ENCODE peak calls at places on chromosomes 2 and 18, in eight cellular contexts. C is GM23338, U is GM10248, X is osteocyte, Q is OCI-LY7, P is sigmoid colon, Y is dorsolateral prefrontal cortex, O is neural progenitor cell. D is an unnamed sample.

GRCh38 chr2:68188831-68189230 is 31.1 kb downstream of the PNO1 start:
- DNase-seq in O (no peak), C (no peak), Y (no peak), X (no peak), Q (no peak), U (peak; percentile 26), P (no peak), D (peak; percentile 59)

GRCh38 chr2:137838255-137839092 is 125.8 kb upstream of the HNMT start:
- DNase-seq in P (no peak), O (peak; percentile 72), Q (peak; percentile 50), X (no peak), C (peak; percentile 76), U (peak; percentile 35), Y (no peak), D (no peak)

GRCh38 chr2:164599954-164600589 is 21.2 kb downstream of the GRB14 start:
- DNase-seq in Q (peak; percentile 62), O (peak; percentile 84), Y (no peak), C (peak; percentile 91), P (no peak), U (peak; percentile 23), X (no peak), D (peak; percentile 61)

GRCh38 chr18:78082776-78083175 is 833.1 kb downstream of the GALR1 start:
- DNase-seq in U (no peak), P (no peak), Q (no peak), C (no peak), X (no peak), O (no peak), Y (no peak), D (no peak)

GRCh38 chr18:32888311-32888710 is 115.5 kb upstream of the KLHL14 start:
- DNase-seq in Q (no peak), O (no peak), C (no peak), U (no peak), Y (no peak), X (no peak), P (no peak), D (no peak)

GRCh38 chr2:233471291-233472035 is 95.1 kb downstream of the USP40 start:
- DNase-seq in C (no peak), X (peak; percentile 77), Q (no peak), U (no peak), Y (no peak), O (no peak), P (no peak), D (peak; percentile 4)

GRCh38 chr2:217471329-217471728 is 531.5 kb downstream of the TNS1 start:
- DNase-seq in X (no peak), U (no peak), P (no peak), O (no peak), Q (no peak), C (no peak), Y (no peak), D (no peak)

GRCh38 chr2:174117951-174118930 is 130.1 kb downstream of the OLA1 start:
- DNase-seq in P (no peak), X (no peak), U (no peak), Y (no peak), C (peak; percentile 53), O (no peak), Q (no peak), D (no peak)

GRCh38 chr2:220499281-220499680 is 871.9 kb downstream of the SLC4A3 start:
- DNase-seq in P (no peak), U (no peak), Y (no peak), Q (no peak), X (no peak), O (peak; percentile 11), C (no peak), D (no peak)

GRCh38 chr18:10546557-10547300 is 20.9 kb downstream of the NAPG start:
- DNase-seq in U (no peak), X (no peak), Q (no peak), P (no peak), C (no peak), Y (no peak), O (no peak), D (no peak)

GRCh38 chr2:186919272-186919671 is 70.3 kb upstream of the ZSWIM2 start:
- DNase-seq in C (no peak), O (no peak), Q (no peak), Y (no peak), P (no peak), X (no peak), U (no peak), D (no peak)

GRCh38 chr2:20015482-20016083 is 3.1 kb upstream of the MATN3 start:
- DNase-seq in P (no peak), U (peak; percentile 58), Y (no peak), C (peak; percentile 67), X (no peak), O (peak; percentile 46), Q (peak; percentile 57), D (no peak)

GRCh38 chr2:215835641-215836040 is 177.7 kb downstream of the MREG start:
- DNase-seq in Y (no peak), Q (no peak), U (no peak), X (no peak), P (no peak), O (no peak), C (no peak), D (no peak)

GRCh38 chr2:101500860-101501259 is 25.9 kb upstream of the RFX8 start:
- DNase-seq in Q (no peak), O (no peak), P (no peak), C (no peak), X (no peak), Y (no peak), U (no peak), D (no peak)

GRCh38 chr2:31446848-31447247 is 32.3 kb upstream of the XDH start:
- DNase-seq in U (no peak), X (no peak), Q (no peak), O (no peak), C (no peak), P (no peak), Y (no peak), D (no peak)

GRCh38 chr2:214543386-214543955 is 132.6 kb downstream of the VWC2L start:
- DNase-seq in Y (no peak), Q (no peak), U (no peak), X (no peak), P (no peak), C (no peak), O (no peak), D (no peak)

GRCh38 chr2:217743980-217744761 is 258.6 kb downstream of the TNS1 start:
- DNase-seq in X (peak; percentile 60), Q (no peak), O (no peak), P (no peak), U (no peak), Y (no peak), C (no peak), D (no peak)

GRCh38 chr2:47048801-47049480 is 106.2 kb downstream of the STPG4 start:
- DNase-seq in O (peak; percentile 37), Q (no peak), X (no peak), Y (no peak), P (no peak), C (peak; percentile 57), U (no peak), D (peak; percentile 69)
- TF ChIP-seq CTCF in O (peak; percentile 13), Q (peak; percentile 24), X (no peak), Y (no peak), P (no peak), C (peak; percentile 10), U (no peak), D (peak; percentile 42)

GRCh38 chr2:27249891-27250651 is 12.8 kb downstream of the SLC30A3 start:
- DNase-seq in O (peak; percentile 90), Y (no peak), X (no peak), Q (peak; percentile 91), U (peak; percentile 82), C (peak; percentile 92), P (no peak), D (peak; percentile 94)
- TF ChIP-seq CTCF in O (peak; percentile 92), Y (peak; percentile 57), X (peak; percentile 64), Q (peak; percentile 97), U (peak; percentile 76), C (peak; percentile 85), P (no peak), D (peak; percentile 98)

DNA sequence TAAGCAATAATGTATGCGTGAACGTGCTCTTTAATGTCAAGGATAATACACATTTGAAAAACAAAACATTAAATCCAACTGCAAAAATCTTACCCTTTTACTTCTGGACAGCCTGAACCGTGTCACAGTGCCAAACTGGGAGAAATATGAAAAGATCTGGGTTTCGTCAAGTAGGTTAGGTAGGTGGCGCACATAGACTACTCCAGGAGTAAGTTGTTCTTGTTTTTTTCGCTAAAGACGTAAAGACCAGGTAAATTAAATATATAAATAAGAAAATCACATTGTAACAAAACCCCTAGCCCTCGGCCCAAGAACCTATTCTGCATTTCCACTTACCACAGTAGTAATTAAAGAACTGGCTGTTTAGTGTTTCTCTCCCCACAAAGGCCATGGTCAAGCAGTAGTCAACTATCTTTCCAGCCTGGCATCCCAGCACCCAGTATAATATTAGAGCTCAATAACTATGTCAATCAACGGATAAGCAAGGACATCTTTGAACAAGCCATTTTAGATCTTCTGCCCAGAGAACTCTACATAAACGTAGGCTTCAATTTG is 1.1 kb downstream of the NIFK start:
- DNase-seq in C (no peak), O (no peak), Y (no peak), U (no peak), X (no peak), Q (peak; percentile 55), P (no peak), D (no peak)
- TF ChIP-seq CTCF in C (peak; percentile 21), O (no peak), Y (no peak), U (peak; percentile 23), X (no peak), Q (peak; percentile 83), P (no peak), D (no peak)

DNA sequence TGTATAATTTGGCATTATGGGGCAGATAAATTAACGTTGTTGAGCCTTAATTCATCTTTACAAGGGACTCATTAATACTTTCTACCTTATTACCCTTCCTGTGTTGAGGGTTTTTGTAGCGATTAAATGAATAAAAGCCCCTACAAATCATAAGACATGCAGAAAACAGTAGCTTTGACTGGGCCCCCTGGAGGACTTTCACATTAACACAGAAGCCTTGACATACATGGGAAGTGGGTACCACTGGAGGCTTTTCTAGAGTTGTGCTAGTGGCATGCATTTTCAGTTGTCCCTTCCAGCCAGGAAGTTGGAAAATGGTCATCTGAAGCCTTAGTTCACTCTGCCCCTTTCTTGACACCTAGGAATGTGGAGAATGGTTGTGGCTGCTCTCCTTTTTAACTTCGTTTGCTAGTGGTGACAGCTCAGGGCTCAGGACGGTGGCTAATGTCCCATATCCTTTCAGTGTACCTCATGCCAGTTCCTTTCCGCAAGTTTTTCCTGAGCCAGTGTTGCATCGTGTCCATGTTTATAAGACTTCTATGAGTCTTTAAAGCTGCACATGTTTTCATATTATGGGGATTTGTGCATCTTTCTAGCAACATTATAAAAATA is 30.3 kb downstream of the MTA3 start:
- DNase-seq in Y (no peak), X (no peak), Q (peak; percentile 68), C (peak; percentile 44), U (no peak), P (no peak), O (no peak), D (no peak)
- TF ChIP-seq CTCF in Y (no peak), X (no peak), Q (peak; percentile 73), C (peak; percentile 34), U (peak; percentile 18), P (no peak), O (peak; percentile 23), D (peak; percentile 18)

DNA sequence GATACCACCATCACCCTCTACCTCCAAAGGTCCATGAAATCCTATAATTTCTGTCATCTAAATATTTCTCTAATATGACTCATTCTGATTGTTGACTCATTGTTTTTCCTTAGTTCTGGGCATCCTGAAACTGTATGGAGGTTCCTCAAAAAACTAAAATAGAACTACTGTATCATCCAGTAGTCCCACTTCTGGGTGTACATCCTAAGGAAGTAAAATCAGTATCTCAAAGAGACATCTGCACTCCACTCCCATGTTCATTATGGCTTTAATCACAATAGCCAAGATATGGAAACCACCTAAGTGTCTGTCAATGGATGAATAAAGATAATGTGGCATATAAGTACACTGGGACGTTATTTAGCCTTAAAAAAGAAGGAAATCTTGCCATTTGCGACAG is 125.8 kb upstream of the MYO3B start:
- DNase-seq in P (no peak), C (no peak), Q (no peak), X (no peak), O (no peak), U (no peak), Y (no peak), D (no peak)
- TF ChIP-seq CTCF in P (no peak), C (no peak), Q (no peak), X (no peak), O (no peak), U (no peak), Y (no peak), D (no peak)